ENCODE peak calls at places on chromosomes 4 and X, in six cellular contexts. Y, I, P, W, Q and L are unnamed samples. For H3K9me2, the result is how much of the 10 kb centered on the place peaks cover.

GRCh38 chr4:7823416-7823824 is 116.2 kb downstream of the AFAP1 start:
- DNase-seq in Y (peak), P (no peak), I (no peak), Q (no peak), W (peak), L (no peak)

GRCh38 chrX:50812995-50813842 is 775 bp downstream of the SHROOM4 start:
- DNase-seq in W (peak), Q (peak), I (no peak), Y (peak), P (no peak), L (no peak)

GRCh38 chrX:2705036-2705435 is 13.9 kb downstream of the CD99 start:
- DNase-seq in Q (no peak), P (no peak), W (no peak), Y (peak), I (no peak), L (peak)

GRCh38 chr4:74284074-74284473 is 24.2 kb upstream of the EPGN start:
- DNase-seq in Y (peak), P (peak), I (no peak), W (no peak), Q (peak), L (no peak)

GRCh38 chr4:162149644-162150043 is 14.2 kb downstream of the FSTL5 start:
- DNase-seq in Q (no peak), Y (no peak), I (peak), P (no peak), W (no peak), L (no peak)

GRCh38 chrX:11190745-11191510 is 79.8 kb downstream of the HCCS start:
- DNase-seq in W (no peak), Y (no peak), P (no peak), I (peak), Q (peak), L (no peak)

GRCh38 chrX:53089224-53089842 is 4.6 kb upstream of the KANTR start:
- DNase-seq in P (peak), I (peak), Y (peak), W (peak), Q (peak), L (peak)

GRCh38 chrX:151513472-151513871 is 50.0 kb upstream of the PASD1 start:
- DNase-seq in Q (no peak), I (no peak), P (no peak), Y (no peak), W (no peak), L (no peak)

GRCh38 chr4:146545102-146545501 is 23.4 kb upstream of the SLC10A7 start:
- DNase-seq in Q (peak), P (no peak), Y (peak), I (peak), W (peak), L (peak)

GRCh38 chrX:139647597-139647996 is 60.4 kb downstream of the MCF2 start:
- DNase-seq in W (no peak), Y (no peak), Q (no peak), I (no peak), P (no peak), L (no peak)

GRCh38 chrX:139639253-139639652 is 68.7 kb downstream of the MCF2 start:
- DNase-seq in I (no peak), Q (no peak), P (no peak), W (no peak), Y (no peak), L (no peak)

GRCh38 chrX:139640259-139640658 is 67.7 kb downstream of the MCF2 start:
- DNase-seq in Q (no peak), I (no peak), P (no peak), W (no peak), Y (no peak), L (no peak)

GRCh38 chrX:139642241-139642927 is 65.6 kb downstream of the MCF2 start:
- DNase-seq in W (no peak), Q (no peak), Y (peak), I (no peak), P (no peak), L (no peak)
- H3K4me2 ChIP-seq in W (no peak), Q (no peak), Y (no peak), I (no peak), P (no peak), L (no peak)

GRCh38 chrX:39898147-39898546 is 199.6 kb downstream of the BCOR start:
- DNase-seq in Q (peak), Y (no peak), P (no peak), I (no peak), W (no peak), L (no peak)

GRCh38 chrX:39899059-39899458 is 198.7 kb downstream of the BCOR start:
- DNase-seq in P (no peak), I (no peak), Q (peak), Y (no peak), W (no peak), L (no peak)

GRCh38 chrX:39903343-39903742 is 194.4 kb downstream of the BCOR start:
- DNase-seq in Y (peak), I (no peak), Q (peak), P (no peak), W (no peak), L (no peak)

GRCh38 chrX:39899876-39900787 is 197.6 kb downstream of the BCOR start:
- DNase-seq in P (no peak), I (no peak), W (peak), Q (no peak), Y (no peak), L (no peak)

DNA sequence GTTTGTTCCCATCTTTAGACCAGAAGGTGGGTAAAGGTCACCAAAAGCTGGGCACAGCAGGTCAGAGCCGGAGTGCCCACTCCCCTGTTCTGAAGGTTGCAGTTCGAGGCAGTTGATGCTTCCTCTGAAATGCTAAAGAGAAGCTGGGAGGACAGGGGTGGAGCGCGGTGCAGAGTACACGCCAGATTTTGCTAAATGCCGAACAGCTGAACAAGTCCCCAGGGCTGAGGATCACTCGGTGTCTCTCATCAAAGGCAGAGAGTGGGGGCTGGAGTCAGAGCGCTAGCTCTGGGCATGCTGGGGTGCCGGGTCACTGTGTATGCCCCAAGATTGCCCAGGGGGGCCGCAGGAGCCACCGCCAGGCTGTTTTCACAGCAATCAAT is 197.0 kb downstream of the BCOR start:
- DNase-seq in Y (peak), I (no peak), W (peak), P (no peak), Q (no peak), L (no peak)
- H3K9ac ChIP-seq in Y (no peak), I (no peak), W (no peak), P (no peak), Q (no peak), L (no peak)

GRCh38 chr4:90815569-90815968 is 688.4 kb downstream of the CCSER1 start:
- DNase-seq in P (no peak), Y (no peak), I (no peak), Q (no peak), W (no peak), L (no peak)

GRCh38 chr4:90816754-90817153 is 689.6 kb downstream of the CCSER1 start:
- DNase-seq in Y (no peak), Q (no peak), W (no peak), I (no peak), P (no peak), L (no peak)
- H3K9me2 ChIP-seq in Y (under half), Q (under half), W (under half), I (under half), P (under half), L (under half)

GRCh38 chr4:176441594-176441993 is 121.8 kb downstream of the SPCS3 start:
- DNase-seq in Q (no peak), I (no peak), P (no peak), Y (no peak), W (no peak), L (no peak)

GRCh38 chr4:176448761-176449160 is 129.0 kb downstream of the SPCS3 start:
- DNase-seq in P (no peak), Y (no peak), W (no peak), I (no peak), Q (no peak), L (no peak)

GRCh38 chr4:176443117-176443516 is 123.4 kb downstream of the SPCS3 start:
- DNase-seq in Q (peak), P (peak), W (no peak), Y (peak), I (no peak), L (no peak)

GRCh38 chr4:176443646-176444409 is 124.1 kb downstream of the SPCS3 start:
- DNase-seq in W (no peak), I (no peak), Q (peak), P (no peak), Y (peak), L (no peak)

DNA sequence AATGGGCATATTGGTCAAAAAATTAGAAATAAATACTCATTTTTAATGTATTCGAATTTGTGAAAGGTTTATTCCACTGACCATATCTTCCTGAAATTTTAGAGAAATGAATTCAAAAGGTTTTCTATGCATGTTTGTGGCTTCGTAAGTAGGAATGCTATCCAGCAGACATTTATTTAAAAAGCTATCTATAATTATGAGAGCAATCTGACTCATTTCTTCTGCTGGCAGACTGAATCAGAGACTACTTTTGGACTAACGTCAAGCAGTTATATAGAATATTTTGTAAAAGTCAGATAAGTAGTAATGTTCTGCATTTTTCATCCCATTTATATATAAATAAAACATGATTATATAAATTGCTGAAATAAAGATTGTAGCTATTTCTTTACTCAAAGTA is 125.0 kb downstream of the SPCS3 start:
- DNase-seq in I (no peak), W (no peak), P (no peak), Y (peak), Q (peak), L (no peak)
- H3K4me2 ChIP-seq in I (no peak), W (no peak), P (peak), Y (peak), Q (peak), L (no peak)